ENCODE peak calls at places on chromosomes 1 and 21, in five cellular contexts. One of them, this sample, is unnamed.

GRCh38 chr1:6049419-6049818 is 3.7 kb downstream of the KCNAB2 start:
- DNase-seq in globus pallidus: no peak
- DNase-seq in AG08396: no peak
- DNase-seq in NCI-H1105: no peak
- DNase-seq in activated CD8-positive, alpha-beta memory T cell treated with anti-CD3 and anti-CD28 coated beads, Interleukin-2, amount 50 U/mL, for 48 hours: no peak
- DNase-seq in this sample: no peak

GRCh38 chr21:44054710-44055109 is 42.6 kb downstream of the TRAPPC10 start:
- DNase-seq in activated CD8-positive, alpha-beta memory T cell treated with anti-CD3 and anti-CD28 coated beads, Interleukin-2, amount 50 U/mL, for 48 hours: peak
- DNase-seq in AG08396: peak
- DNase-seq in globus pallidus: no peak
- DNase-seq in NCI-H1105: no peak
- DNase-seq in this sample: no peak

GRCh38 chr1:48493970-48494769 is 22.2 kb upstream of the SPATA6 start:
- DNase-seq in AG08396: peak
- DNase-seq in NCI-H1105: no peak
- DNase-seq in globus pallidus: peak
- DNase-seq in activated CD8-positive, alpha-beta memory T cell treated with anti-CD3 and anti-CD28 coated beads, Interleukin-2, amount 50 U/mL, for 48 hours: no peak
- DNase-seq in this sample: no peak

GRCh38 chr21:39180429-39181019 is 2.7 kb downstream of the PSMG1 start:
- DNase-seq in globus pallidus: no peak
- DNase-seq in NCI-H1105: no peak
- DNase-seq in activated CD8-positive, alpha-beta memory T cell treated with anti-CD3 and anti-CD28 coated beads, Interleukin-2, amount 50 U/mL, for 48 hours: no peak
- DNase-seq in AG08396: no peak
- DNase-seq in this sample: no peak

GRCh38 chr21:41216486-41216885 is 48.5 kb downstream of the BACE2 start:
- DNase-seq in globus pallidus: no peak
- DNase-seq in AG08396: no peak
- DNase-seq in NCI-H1105: no peak
- DNase-seq in activated CD8-positive, alpha-beta memory T cell treated with anti-CD3 and anti-CD28 coated beads, Interleukin-2, amount 50 U/mL, for 48 hours: no peak
- DNase-seq in this sample: no peak

GRCh38 chr1:39491146-39491921 is at the start of gene BMP8A:
- DNase-seq in globus pallidus: peak
- DNase-seq in activated CD8-positive, alpha-beta memory T cell treated with anti-CD3 and anti-CD28 coated beads, Interleukin-2, amount 50 U/mL, for 48 hours: peak
- DNase-seq in AG08396: peak
- DNase-seq in NCI-H1105: peak
- DNase-seq in this sample: no peak

GRCh38 chr1:1599030-1599916 is 662 bp downstream of the FNDC10 start:
- DNase-seq in globus pallidus: no peak
- DNase-seq in AG08396: peak
- DNase-seq in NCI-H1105: no peak
- DNase-seq in activated CD8-positive, alpha-beta memory T cell treated with anti-CD3 and anti-CD28 coated beads, Interleukin-2, amount 50 U/mL, for 48 hours: peak
- DNase-seq in this sample: no peak

GRCh38 chr1:109877320-109877771 is 33.3 kb upstream of the CSF1 start:
- DNase-seq in AG08396: peak
- DNase-seq in activated CD8-positive, alpha-beta memory T cell treated with anti-CD3 and anti-CD28 coated beads, Interleukin-2, amount 50 U/mL, for 48 hours: no peak
- DNase-seq in globus pallidus: peak
- DNase-seq in NCI-H1105: no peak
- DNase-seq in this sample: no peak

GRCh38 chr1:54404939-54405880 is 984 bp downstream of the SSBP3 start:
- DNase-seq in AG08396: peak
- DNase-seq in globus pallidus: peak
- DNase-seq in NCI-H1105: peak
- DNase-seq in activated CD8-positive, alpha-beta memory T cell treated with anti-CD3 and anti-CD28 coated beads, Interleukin-2, amount 50 U/mL, for 48 hours: peak
- DNase-seq in this sample: no peak

GRCh38 chr1:39159224-39160036 is 45.1 kb upstream of the MACF1 start:
- DNase-seq in NCI-H1105: no peak
- DNase-seq in activated CD8-positive, alpha-beta memory T cell treated with anti-CD3 and anti-CD28 coated beads, Interleukin-2, amount 50 U/mL, for 48 hours: no peak
- DNase-seq in globus pallidus: no peak
- DNase-seq in AG08396: no peak
- DNase-seq in this sample: peak

GRCh38 chr21:45292399-45293213 is 4.9 kb upstream of the POFUT2 start:
- DNase-seq in NCI-H1105: peak
- DNase-seq in activated CD8-positive, alpha-beta memory T cell treated with anti-CD3 and anti-CD28 coated beads, Interleukin-2, amount 50 U/mL, for 48 hours: peak
- DNase-seq in AG08396: peak
- DNase-seq in globus pallidus: peak
- DNase-seq in this sample: peak

GRCh38 chr1:200146100-200146499 is 118.6 kb downstream of the NR5A2 start:
- DNase-seq in NCI-H1105: no peak
- DNase-seq in AG08396: no peak
- DNase-seq in activated CD8-positive, alpha-beta memory T cell treated with anti-CD3 and anti-CD28 coated beads, Interleukin-2, amount 50 U/mL, for 48 hours: no peak
- DNase-seq in globus pallidus: no peak
- DNase-seq in this sample: no peak

GRCh38 chr1:172929006-172929405 is 121.7 kb downstream of the TNFSF18 start:
- DNase-seq in globus pallidus: no peak
- DNase-seq in AG08396: no peak
- DNase-seq in NCI-H1105: no peak
- DNase-seq in activated CD8-positive, alpha-beta memory T cell treated with anti-CD3 and anti-CD28 coated beads, Interleukin-2, amount 50 U/mL, for 48 hours: no peak
- DNase-seq in this sample: no peak

GRCh38 chr1:30776097-30777059 is 18.8 kb upstream of the LAPTM5 start:
- DNase-seq in globus pallidus: no peak
- DNase-seq in activated CD8-positive, alpha-beta memory T cell treated with anti-CD3 and anti-CD28 coated beads, Interleukin-2, amount 50 U/mL, for 48 hours: no peak
- DNase-seq in NCI-H1105: no peak
- DNase-seq in AG08396: no peak
- DNase-seq in this sample: no peak

GRCh38 chr1:86339421-86339820 is 56.7 kb downstream of the ODF2L start:
- DNase-seq in globus pallidus: no peak
- DNase-seq in activated CD8-positive, alpha-beta memory T cell treated with anti-CD3 and anti-CD28 coated beads, Interleukin-2, amount 50 U/mL, for 48 hours: no peak
- DNase-seq in AG08396: no peak
- DNase-seq in NCI-H1105: no peak
- DNase-seq in this sample: no peak

GRCh38 chr1:201585099-201585498 is 46.2 kb downstream of the NAV1 start:
- DNase-seq in NCI-H1105: no peak
- DNase-seq in globus pallidus: no peak
- DNase-seq in activated CD8-positive, alpha-beta memory T cell treated with anti-CD3 and anti-CD28 coated beads, Interleukin-2, amount 50 U/mL, for 48 hours: no peak
- DNase-seq in AG08396: no peak
- DNase-seq in this sample: no peak

GRCh38 chr1:168834225-168834872 is 105.3 kb upstream of the DPT start:
- DNase-seq in globus pallidus: no peak
- DNase-seq in activated CD8-positive, alpha-beta memory T cell treated with anti-CD3 and anti-CD28 coated beads, Interleukin-2, amount 50 U/mL, for 48 hours: no peak
- DNase-seq in NCI-H1105: no peak
- DNase-seq in AG08396: no peak
- DNase-seq in this sample: no peak